ENCODE peak calls at places on chromosomes 13 and 19, in seven cellular contexts. O, P, T, R, V, E and H are unnamed samples.

GRCh38 chr13:96816261-96816660 is 178.0 kb downstream of the OXGR1 start:
- DNase-seq in R (peak; percentile 17), T (peak; percentile 89), O (no peak), E (no peak), P (peak; percentile 87), V (no peak), H (peak; percentile 25)

GRCh38 chr19:6333439-6333838 is at the start of gene ACER1:
- DNase-seq in R (no peak), E (no peak), V (no peak), O (no peak), T (no peak), P (no peak), H (no peak)

GRCh38 chr13:112748947-112749346 is 59.1 kb downstream of the ATP11A start:
- DNase-seq in V (no peak), P (no peak), E (no peak), T (no peak), O (no peak), R (no peak), H (peak; percentile 38)

GRCh38 chr13:106163426-106163825 is 372.0 kb downstream of the EFNB2 start:
- DNase-seq in E (no peak), V (no peak), T (no peak), P (no peak), O (peak; percentile 31), R (no peak), H (no peak)

GRCh38 chr19:4233282-4233853 is 4.0 kb downstream of the EBI3 start:
- DNase-seq in R (peak; percentile 32), V (no peak), E (no peak), P (peak; percentile 55), T (no peak), O (peak; percentile 19), H (peak; percentile 41)

GRCh38 chr19:8057545-8058270 is 5.1 kb downstream of the CCL25 start:
- DNase-seq in E (no peak), O (no peak), P (no peak), R (no peak), V (no peak), T (no peak), H (no peak)

GRCh38 chr19:41302624-41303351 is 7.2 kb upstream of the CCDC97 start:
- DNase-seq in P (no peak), V (no peak), T (no peak), O (no peak), E (no peak), R (no peak), H (no peak)

GRCh38 chr19:3358919-3359849 is 7.2 kb upstream of the NFIC start:
- DNase-seq in V (no peak), E (peak; percentile 49), T (no peak), P (peak; percentile 84), R (no peak), O (peak; percentile 66), H (peak; percentile 77)

GRCh38 chr19:30783936-30784335 is 411.8 kb downstream of the ZNF536 start:
- DNase-seq in R (no peak), T (no peak), O (no peak), E (no peak), P (no peak), V (no peak), H (no peak)

GRCh38 chr13:28744091-28744536 is 25.3 kb upstream of the SLC46A3 start:
- DNase-seq in O (peak; percentile 89), E (no peak), T (no peak), P (peak; percentile 53), V (no peak), R (peak; percentile 80), H (peak; percentile 70)

GRCh38 chr19:18020212-18021067 is 12.5 kb downstream of the ARRDC2 start:
- DNase-seq in E (no peak), P (peak; percentile 70), O (peak; percentile 73), R (peak; percentile 61), T (peak; percentile 59), V (no peak), H (peak; percentile 66)

GRCh38 chr19:52566588-52566987 is 3.5 kb upstream of the ZNF701 start:
- DNase-seq in E (no peak), P (peak; percentile 20), V (no peak), R (no peak), O (peak; percentile 61), T (peak; percentile 53), H (no peak)

GRCh38 chr13:93797463-93797862 is 570.9 kb downstream of the GPC6 start:
- DNase-seq in O (no peak), T (no peak), R (no peak), P (no peak), V (no peak), E (no peak), H (no peak)

GRCh38 chr19:9061879-9062278 is 25.0 kb upstream of the OR1M1 start:
- DNase-seq in O (no peak), E (no peak), V (no peak), R (no peak), T (no peak), P (no peak), H (no peak)

GRCh38 chr13:91922969-91923592 is 524.7 kb downstream of the GPC5 start:
- DNase-seq in R (no peak), P (no peak), T (no peak), V (no peak), O (no peak), E (no peak), H (no peak)

GRCh38 chr19:54482889-54483288 is 9.8 kb upstream of the CDC42EP5 start:
- DNase-seq in O (peak; percentile 1), V (no peak), E (no peak), T (no peak), R (no peak), P (no peak), H (no peak)

GRCh38 chr13:43006893-43007631 is 15.0 kb upstream of the EPSTI1 start:
- DNase-seq in P (peak; percentile 71), T (peak; percentile 55), E (no peak), R (no peak), O (peak; percentile 67), V (no peak), H (peak; percentile 54)

GRCh38 chr13:83709751-83710515 is 172.3 kb downstream of the SLITRK1 start:
- DNase-seq in T (no peak), P (no peak), O (peak; percentile 9), V (no peak), E (no peak), R (no peak), H (no peak)

GRCh38 chr13:24167666-24168391 is 7.3 kb downstream of the SPATA13 start:
- DNase-seq in V (no peak), E (no peak), R (no peak), P (peak; percentile 58), T (no peak), O (no peak), H (no peak)

GRCh38 chr13:76758257-76758656 is 127.9 kb downstream of the KCTD12 start:
- DNase-seq in O (no peak), T (no peak), R (peak; percentile 55), V (no peak), P (no peak), E (no peak), H (no peak)